ENCODE peak calls at places on chromosomes 6 and 20, in four cellular contexts. R, K, A and N are unnamed samples.

GRCh38 chr6:15953152-15953880 is 175.6 kb upstream of the MYLIP start:
- DNase-seq in K (no peak), R (no peak), A (no peak), N (peak)

GRCh38 chr6:131062245-131063027 is 609 bp downstream of the EPB41L2 start:
- DNase-seq in R (no peak), K (peak), A (peak), N (peak)

GRCh38 chr6:111823831-111824607 is 49.2 kb downstream of the FYN start:
- DNase-seq in R (peak), A (no peak), K (no peak), N (peak)

GRCh38 chr20:19992996-19993908 is 23.9 kb upstream of the NAA20 start:
- DNase-seq in A (no peak), R (peak), K (no peak), N (peak)

GRCh38 chr6:137661601-137662000 is 167.4 kb upstream of the OLIG3 start:
- DNase-seq in K (no peak), R (peak), A (no peak), N (peak)

GRCh38 chr6:121884056-121884455 is 448.6 kb downstream of the GJA1 start:
- DNase-seq in A (no peak), K (no peak), R (peak), N (no peak)

GRCh38 chr20:24951536-24952047 is 2.5 kb downstream of the CST7 start:
- DNase-seq in A (no peak), K (no peak), R (no peak), N (no peak)

GRCh38 chr6:88712243-88712936 is 251.0 kb downstream of the RNGTT start:
- DNase-seq in R (no peak), K (no peak), A (no peak), N (no peak)

GRCh38 chr6:47355496-47355895 is 45.8 kb upstream of the TNFRSF21 start:
- DNase-seq in A (no peak), K (no peak), R (no peak), N (no peak)

GRCh38 chr20:58698741-58699141 is 6.1 kb downstream of the NPEPL1 start:
- DNase-seq in A (no peak), K (no peak), R (no peak), N (no peak)

GRCh38 chr20:50376888-50377459 is 133.2 kb upstream of the PTPN1 start:
- DNase-seq in R (no peak), A (no peak), K (no peak), N (no peak)

DNA sequence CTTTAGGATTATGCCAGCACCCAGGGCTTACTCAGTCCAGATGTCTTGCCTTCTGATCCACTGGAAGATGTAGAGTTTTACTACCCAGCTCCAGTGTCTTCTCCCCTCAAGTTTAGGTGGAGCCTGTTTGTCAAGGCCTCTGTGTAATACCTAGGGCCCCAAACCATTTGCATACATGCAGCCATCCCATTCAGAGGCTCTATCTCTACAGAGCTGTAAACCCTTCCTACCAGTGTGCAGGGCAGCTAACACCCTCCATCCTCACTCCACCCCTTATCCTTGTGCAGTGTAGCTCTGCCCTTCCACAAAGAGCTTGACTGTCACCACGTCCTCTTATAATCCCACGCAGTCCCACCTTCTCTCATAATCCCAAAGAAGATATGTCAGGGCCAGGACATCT is 84.8 kb upstream of the SHLD1 start:
- DNase-seq in A (no peak), K (no peak), R (no peak), N (no peak)
- H3K4me2 ChIP-seq in A (no peak), K (no peak), R (no peak), N (no peak)

GRCh38 chr20:45362804-45363610 is at the start of gene SYS1:
- DNase-seq in K (peak), A (peak), R (peak), N (peak)
- H3K9ac ChIP-seq in K (peak), A (peak), R (peak), N (peak)

GRCh38 chr6:31112478-31112877 is at the start of gene C6orf15:
- DNase-seq in R (no peak), A (no peak), K (no peak), N (peak)
- H3K4me2 ChIP-seq in R (no peak), A (no peak), K (no peak), N (no peak)

DNA sequence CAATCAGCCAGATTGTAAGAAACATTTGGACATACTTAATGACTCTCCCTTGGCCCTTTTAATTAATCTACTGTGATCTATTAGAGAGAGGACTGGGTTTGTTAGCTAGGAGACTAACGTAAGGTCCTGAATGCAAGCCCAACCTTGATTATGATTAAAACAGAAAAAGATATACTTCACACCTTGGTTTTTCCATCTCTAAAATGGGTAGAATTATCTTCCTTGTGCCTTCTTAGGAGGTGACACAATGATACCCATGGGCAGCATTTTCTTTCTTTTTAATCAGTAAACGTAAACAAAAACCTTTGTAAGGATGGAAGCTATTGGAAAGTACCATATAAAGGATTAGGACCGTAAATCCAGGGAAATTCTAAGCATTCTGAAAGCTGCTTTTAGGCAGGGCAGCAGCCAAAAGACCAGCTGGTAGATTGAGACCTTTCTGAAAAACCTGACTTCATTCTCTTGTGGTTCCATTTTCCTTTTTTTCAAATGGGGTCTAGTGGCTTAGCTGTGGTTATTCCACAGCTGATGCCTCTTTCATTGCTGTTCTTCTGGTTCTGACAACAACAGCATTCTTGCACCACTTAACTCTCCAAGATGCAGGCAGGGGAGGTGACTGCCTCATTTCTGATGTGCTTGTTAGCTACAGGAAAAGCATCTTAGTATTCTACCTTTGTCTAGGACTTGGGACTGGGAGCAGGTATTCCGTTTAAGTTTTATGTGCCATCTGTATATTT is 27.4 kb downstream of the RREB1 start:
- DNase-seq in A (no peak), R (no peak), K (peak), N (no peak)
- H3K9ac ChIP-seq in A (no peak), R (no peak), K (no peak), N (no peak)

DNA sequence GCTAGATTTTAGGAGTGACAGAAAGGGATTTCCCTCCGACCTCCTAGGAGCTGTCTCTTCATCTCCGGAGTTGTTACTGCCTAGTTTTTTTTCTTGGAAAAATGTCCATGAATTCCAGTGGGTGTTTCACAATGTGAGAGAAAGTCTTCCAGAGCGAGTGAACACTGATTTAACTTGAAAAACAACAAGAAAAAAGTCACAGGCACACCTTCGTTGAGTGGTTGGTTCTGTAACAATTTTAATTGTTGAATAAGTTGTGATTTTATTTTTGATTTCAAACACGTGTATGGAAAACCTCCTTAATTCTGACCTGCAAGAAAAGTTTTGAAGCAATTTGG is 2.9 kb downstream of the TFAP2C start:
- DNase-seq in A (no peak), R (no peak), K (no peak), N (no peak)
- H3K4me2 ChIP-seq in A (no peak), R (no peak), K (peak), N (peak)

DNA sequence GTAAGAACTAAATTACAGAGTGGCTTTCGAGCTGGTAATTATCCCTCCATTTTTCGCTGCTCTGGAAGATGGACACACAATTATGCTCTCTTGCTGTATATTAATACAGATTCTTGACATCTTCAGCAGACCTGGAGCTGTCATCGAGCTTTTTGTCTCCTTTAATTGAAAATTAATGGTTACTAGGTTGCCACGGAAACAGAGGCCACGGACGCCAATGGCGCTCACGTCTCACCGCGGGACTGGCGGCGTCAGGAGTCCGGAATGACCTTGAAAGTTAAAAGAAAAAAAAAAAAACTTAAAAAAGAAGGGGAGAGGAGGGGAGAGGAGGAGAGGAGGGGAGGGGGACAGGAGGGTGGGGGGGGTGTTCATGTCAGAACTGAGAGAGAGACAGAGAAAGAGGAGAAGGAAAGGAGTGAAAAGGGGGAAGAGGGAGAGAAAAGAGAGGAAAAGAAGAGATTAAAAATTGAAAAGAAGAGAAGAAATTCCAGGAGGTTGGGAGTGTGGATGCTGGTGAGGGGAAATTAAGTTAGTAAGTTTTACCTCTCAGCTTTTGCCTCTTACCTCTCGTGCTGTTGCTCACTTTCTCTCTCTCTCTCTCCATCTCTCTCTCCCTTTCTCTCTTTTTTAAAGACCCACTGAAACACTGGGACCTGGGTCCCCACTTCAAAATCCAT is 22.1 kb upstream of the FOXP4 start:
- DNase-seq in A (no peak), K (no peak), R (no peak), N (no peak)
- H3K9ac ChIP-seq in A (no peak), K (no peak), R (no peak), N (no peak)

DNA sequence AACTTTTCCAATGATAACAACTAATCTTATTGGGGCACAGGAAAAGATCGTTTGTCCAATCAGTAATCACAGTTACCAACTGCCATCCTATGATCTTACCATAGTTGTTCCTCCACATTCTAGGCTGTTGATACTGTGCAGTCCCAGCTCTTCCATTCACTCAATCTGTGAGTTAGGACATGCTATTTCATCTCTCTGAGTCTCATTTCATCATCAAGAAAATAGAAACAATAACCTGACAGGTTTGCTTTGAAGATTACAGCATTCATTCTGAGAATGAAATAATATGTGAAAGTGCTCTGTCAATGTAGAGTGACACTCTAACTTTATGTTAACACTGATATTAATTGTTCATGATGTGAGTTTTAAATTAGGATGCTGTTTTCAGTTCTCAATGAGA is 89.8 kb downstream of the KIF13A start:
- DNase-seq in K (no peak), R (no peak), A (no peak), N (no peak)
- H3K4me2 ChIP-seq in K (no peak), R (no peak), A (no peak), N (no peak)

GRCh38 chr20:17939622-17940446 is 28.8 kb downstream of the SNX5 start:
- DNase-seq in K (no peak), R (no peak), A (no peak), N (no peak)
- H3K9ac ChIP-seq in K (no peak), R (no peak), A (no peak), N (peak)

DNA sequence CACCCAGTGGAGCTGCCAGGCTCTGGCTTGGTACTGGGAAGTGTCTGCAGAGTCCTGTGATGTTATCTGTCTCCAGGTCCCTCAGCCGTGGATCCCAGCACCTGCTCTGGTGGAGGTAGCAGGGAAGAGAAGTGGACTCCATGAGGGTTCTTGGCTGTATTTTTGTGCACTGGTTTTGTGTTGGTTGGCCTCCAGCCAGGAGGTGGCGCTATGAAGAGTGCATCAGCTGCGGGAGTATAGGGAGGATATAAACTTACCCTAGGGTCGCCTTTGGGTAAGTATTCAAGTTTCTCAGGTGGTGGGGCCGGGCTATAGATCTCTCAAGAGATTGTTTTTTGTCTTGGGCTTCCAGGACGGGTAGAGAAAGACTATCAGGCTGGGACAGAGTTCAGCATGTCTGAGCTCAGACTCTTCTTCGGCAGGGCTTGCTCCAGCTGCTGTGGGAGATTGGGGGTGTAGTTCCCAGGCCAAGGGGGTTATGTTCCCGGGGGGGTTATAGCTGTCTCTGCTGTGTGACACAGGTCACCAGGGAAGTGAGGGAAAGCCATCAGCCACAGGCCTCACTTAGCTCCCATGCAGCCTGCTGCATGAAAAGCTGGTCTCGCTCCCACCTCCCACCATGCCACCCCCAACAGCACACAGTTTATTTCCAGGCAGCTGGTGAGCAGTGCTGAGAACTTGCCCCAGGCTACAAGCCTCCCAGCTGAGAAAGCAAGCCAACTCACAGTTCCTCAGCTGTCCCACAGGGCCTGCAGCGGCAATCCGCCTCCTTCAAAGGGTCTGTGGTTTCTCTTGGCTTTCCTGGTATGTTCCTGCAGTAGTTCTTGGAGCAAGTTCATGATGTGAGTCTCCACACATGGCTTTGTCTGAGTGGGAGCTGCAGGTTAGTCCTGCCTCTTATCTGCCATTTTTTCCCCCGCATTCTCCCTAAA is 115.7 kb downstream of the AIG1 start:
- DNase-seq in K (no peak), R (peak), A (no peak), N (peak)
- H3K4me2 ChIP-seq in K (no peak), R (no peak), A (no peak), N (no peak)